ENCODE peak calls at places on chromosome 1, in nine cellular contexts. P is AG09309, C is tibial nerve, Q is IMR-90, I is H1, B is sigmoid colon, R is fibroblast of lung, F is astrocyte of the spinal cord, O is osteoblast. L is an unnamed sample.

GRCh38 chr1:164801246-164801731 is 242.3 kb downstream of the PBX1 start:
- DNase-seq in I (no peak), Q (no peak), O (no peak), R (no peak), C (no peak), P (no peak), F (no peak), B (no peak), L (no peak)

GRCh38 chr1:87685366-87686136 is 356.9 kb downstream of the LMO4 start:
- DNase-seq in P (no peak), C (no peak), I (no peak), B (no peak), F (peak; percentile 5), Q (peak; percentile 40), R (peak; percentile 49), O (peak; percentile 21), L (no peak)

GRCh38 chr1:155909894-155910293 is 1.3 kb downstream of the RIT1 start:
- DNase-seq in Q (peak; percentile 65), B (no peak), O (peak; percentile 34), C (no peak), P (no peak), F (peak; percentile 36), I (no peak), R (peak; percentile 41), L (no peak)

GRCh38 chr1:246703581-246703980 is 20.6 kb upstream of the SCCPDH start:
- DNase-seq in C (no peak), Q (no peak), F (no peak), P (no peak), B (no peak), O (no peak), I (no peak), R (no peak), L (no peak)

GRCh38 chr1:164767257-164768044 is 208.5 kb downstream of the PBX1 start:
- DNase-seq in B (no peak), P (peak; percentile 82), O (no peak), C (no peak), R (peak; percentile 99), F (peak; percentile 96), I (no peak), Q (peak; percentile 98), L (peak; percentile 76)

GRCh38 chr1:23867542-23867952 is 543 bp downstream of the FUCA1 start:
- DNase-seq in Q (no peak), R (no peak), I (peak; percentile 66), O (no peak), C (no peak), F (no peak), P (no peak), B (no peak), L (no peak)

GRCh38 chr1:77888071-77888428 is 374 bp upstream of the NEXN start:
- DNase-seq in C (no peak), O (peak; percentile 91), B (no peak), Q (peak; percentile 74), R (peak; percentile 95), F (peak; percentile 85), P (peak; percentile 44), I (no peak), L (no peak)

GRCh38 chr1:221965252-221965651 is 223.4 kb upstream of the DUSP10 start:
- DNase-seq in F (peak; percentile 22), I (no peak), C (no peak), P (no peak), O (peak; percentile 78), B (no peak), R (no peak), Q (no peak), L (no peak)

GRCh38 chr1:53576381-53576801 is 117.2 kb downstream of the DMRTB1 start:
- DNase-seq in I (no peak), O (no peak), C (no peak), R (no peak), P (no peak), F (no peak), B (peak; percentile 56), Q (peak; percentile 33), L (no peak)

GRCh38 chr1:119675349-119676343 is 27.6 kb upstream of the ZNF697 start:
- DNase-seq in O (peak; percentile 89), C (peak; percentile 86), Q (peak; percentile 88), I (peak; percentile 87), F (peak; percentile 88), R (peak; percentile 92), B (peak; percentile 90), P (peak; percentile 65), L (peak; percentile 45)
- H3K4me3 ChIP-seq in O (peak overlapping the region; percentile 72), C (peak overlapping the region; percentile 24), Q (peak overlapping the region; percentile 46), I (peak overlapping the region; percentile 27), F (peak overlapping the region; percentile 45), R (peak overlapping the region; percentile 65), B (peak overlapping the region; percentile 40), P (peak overlapping the region; percentile 47), L (peak overlapping the region; percentile 36)

GRCh38 chr1:61591316-61591715 is 133.6 kb downstream of the TM2D1 start:
- DNase-seq in O (no peak), P (no peak), F (no peak), I (no peak), B (no peak), C (no peak), Q (no peak), R (no peak), L (no peak)
- H3K4me3 ChIP-seq in O (no peak overlapping the region), P (no peak overlapping the region), F (no peak overlapping the region), I (no peak overlapping the region), B (peak overlapping the region; percentile 11), C (no peak overlapping the region), Q (no peak overlapping the region), R (no peak overlapping the region), L (no peak overlapping the region)

DNA sequence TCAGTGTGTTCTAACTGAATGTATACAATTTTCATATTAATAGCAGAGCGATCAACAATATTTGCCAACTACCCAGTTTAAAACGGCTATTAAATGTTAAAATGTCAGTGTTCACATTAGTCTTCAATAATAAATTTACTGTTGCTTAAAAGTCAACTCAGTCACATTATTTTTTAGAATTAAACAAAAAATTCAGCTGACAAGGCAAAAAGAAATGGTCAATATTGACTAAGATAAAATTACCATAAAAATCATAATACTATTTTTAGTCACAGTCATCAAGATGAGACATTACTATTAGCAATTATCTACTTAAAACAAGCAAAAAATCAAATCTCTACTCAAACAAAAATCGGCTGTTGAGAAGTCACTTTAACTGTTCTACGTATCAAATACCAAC is 1.5 kb downstream of the ANKRD13C start:
- DNase-seq in F (no peak), O (no peak), P (no peak), B (no peak), I (no peak), C (no peak), R (no peak), Q (no peak), L (no peak)
- H3K4me3 ChIP-seq in F (peak overlapping the region; percentile 91), O (peak overlapping the region; percentile 94), P (peak overlapping the region; percentile 90), B (peak overlapping the region; percentile 74), I (peak overlapping the region; percentile 91), C (peak overlapping the region; percentile 71), R (peak overlapping the region; percentile 80), Q (peak overlapping the region; percentile 78), L (peak overlapping the region; percentile 94)

DNA sequence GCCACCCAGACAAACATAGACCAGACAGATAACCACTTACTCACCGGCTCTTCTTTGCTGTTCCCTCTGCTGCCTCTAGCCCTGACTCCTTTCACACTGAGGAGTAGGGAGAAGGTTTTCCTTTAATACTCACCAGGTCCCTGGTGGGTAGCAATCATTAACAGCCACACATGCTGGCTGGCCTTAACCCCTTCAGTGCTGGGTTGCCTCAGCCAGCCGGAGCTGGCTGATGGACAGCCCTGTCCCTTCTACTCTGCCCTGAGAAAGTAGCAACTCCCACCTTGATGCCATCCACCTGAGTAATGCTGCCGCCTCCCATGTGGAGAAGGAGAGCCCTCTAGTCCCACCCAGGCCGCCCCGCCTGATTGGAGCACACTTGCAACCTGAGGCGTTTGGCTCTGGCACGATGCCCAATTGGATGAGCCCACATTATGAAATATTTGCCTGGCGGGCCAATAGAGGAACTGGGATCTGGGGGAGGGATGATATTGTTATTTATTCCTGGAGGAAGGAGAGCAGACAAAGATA is 71.6 kb downstream of the PLEKHA6 start:
- DNase-seq in F (no peak), O (no peak), B (peak; percentile 87), C (no peak), I (peak; percentile 82), P (no peak), Q (no peak), R (no peak), L (peak; percentile 63)
- H3K4me3 ChIP-seq in F (no peak overlapping the region), O (no peak overlapping the region), B (no peak overlapping the region), C (no peak overlapping the region), I (no peak overlapping the region), P (no peak overlapping the region), Q (no peak overlapping the region), R (no peak overlapping the region), L (peak overlapping the region; percentile 26)

DNA sequence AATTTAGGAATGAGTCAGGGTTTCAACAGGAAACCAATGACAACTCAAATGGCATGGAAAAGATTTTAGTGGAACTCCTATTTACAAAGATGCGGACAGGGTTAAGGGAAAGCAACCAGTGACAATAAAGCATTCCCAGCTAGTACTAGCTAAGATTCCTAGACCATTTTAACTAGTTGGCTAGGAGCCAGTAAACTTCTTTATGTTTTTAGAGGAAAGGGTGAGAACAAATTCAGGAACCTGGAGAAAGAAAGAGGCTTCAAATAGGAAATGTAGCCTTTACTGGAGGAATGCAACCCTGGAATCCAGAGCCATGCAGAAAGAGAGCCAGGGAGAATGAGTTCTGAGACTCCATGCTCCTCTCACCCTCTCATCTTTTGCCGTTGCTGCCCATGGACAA is 416.6 kb downstream of the KCTD3 start:
- DNase-seq in R (no peak), Q (no peak), F (no peak), B (no peak), O (no peak), I (no peak), P (no peak), C (no peak), L (no peak)
- H3K4me3 ChIP-seq in R (no peak overlapping the region), Q (no peak overlapping the region), F (no peak overlapping the region), B (no peak overlapping the region), O (no peak overlapping the region), I (no peak overlapping the region), P (no peak overlapping the region), C (no peak overlapping the region), L (no peak overlapping the region)

DNA sequence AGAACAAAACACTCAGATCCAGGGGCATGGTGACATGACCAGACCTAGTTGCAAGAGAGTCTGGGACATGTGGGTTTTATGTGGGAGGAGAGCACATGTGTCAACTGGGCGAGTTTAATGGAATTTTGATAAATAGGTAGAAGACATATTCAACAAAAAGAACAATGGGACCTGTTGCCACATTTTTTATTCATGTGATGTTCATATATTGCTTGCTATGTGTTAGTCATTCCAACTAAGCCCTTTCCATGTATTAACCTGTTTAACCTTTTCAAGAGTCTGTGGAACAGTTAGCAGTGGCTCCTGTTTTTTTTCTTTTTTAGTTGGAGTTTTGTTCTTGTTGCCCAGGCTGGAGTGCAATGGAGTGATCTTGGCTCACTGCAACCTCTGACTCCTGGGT is 30.1 kb upstream of the CSF3R start:
- DNase-seq in B (no peak), F (no peak), Q (no peak), C (no peak), O (peak; percentile 44), R (no peak), I (no peak), P (no peak), L (no peak)
- H3K4me3 ChIP-seq in B (no peak overlapping the region), F (no peak overlapping the region), Q (no peak overlapping the region), C (no peak overlapping the region), O (no peak overlapping the region), R (no peak overlapping the region), I (no peak overlapping the region), P (no peak overlapping the region), L (no peak overlapping the region)